ENCODE peak calls at places on chromosomes 2 and 18, in nine cellular contexts. H is right atrium auricular region, U is GM12865, Q is GM20000, A is astrocyte, V is AG09309, D is adrenal gland, S is lower lobe of right lung, G is IMR-90. T is an unnamed sample.

GRCh38 chr18:21682276-21683051 is 22.1 kb downstream of the ABHD3 start:
- DNase-seq in U (peak), V (peak), G (peak), Q (peak), S (no peak), H (no peak), A (peak), D (no peak), T (peak)

GRCh38 chr2:12870692-12871091 is 154.0 kb downstream of the TRIB2 start:
- DNase-seq in H (peak), S (no peak), A (no peak), Q (no peak), U (no peak), D (no peak), V (no peak), G (peak), T (no peak)

GRCh38 chr2:51472783-51473182 is 440.9 kb upstream of the NRXN1 start:
- DNase-seq in V (no peak), S (no peak), U (no peak), G (no peak), H (no peak), D (no peak), A (no peak), Q (no peak), T (no peak)

GRCh38 chr2:109184368-109184767 is 55.4 kb downstream of the SH3RF3 start:
- DNase-seq in G (no peak), Q (no peak), V (no peak), H (no peak), S (no peak), A (no peak), D (peak), U (no peak), T (no peak)

GRCh38 chr2:28696261-28696660 is 55.4 kb upstream of the PPP1CB start:
- DNase-seq in V (no peak), A (no peak), G (no peak), U (no peak), H (no peak), S (no peak), Q (no peak), D (no peak), T (no peak)

GRCh38 chr2:29530281-29530680 is 391.1 kb downstream of the ALK start:
- DNase-seq in U (no peak), H (no peak), V (no peak), S (no peak), D (no peak), A (peak), G (peak), Q (no peak), T (no peak)

GRCh38 chr2:224038049-224038829 is 847 bp downstream of the SERPINE2 start:
- DNase-seq in G (peak), U (peak), Q (peak), V (no peak), H (no peak), A (peak), D (no peak), S (no peak), T (peak)

GRCh38 chr2:43221660-43222471 is 4.5 kb downstream of the ZFP36L2 start:
- DNase-seq in U (peak), G (peak), D (peak), A (peak), S (peak), Q (no peak), V (peak), H (peak), T (peak)

GRCh38 chr2:240624950-240625621 is at the start of gene GPR35:
- DNase-seq in S (peak), A (peak), G (peak), Q (peak), H (no peak), D (no peak), U (peak), V (peak), T (peak)

GRCh38 chr18:8750954-8751415 is 45.6 kb downstream of the MTCL1 start:
- DNase-seq in G (peak), A (peak), V (no peak), H (peak), S (no peak), U (no peak), D (no peak), Q (no peak), T (no peak)

GRCh38 chr18:907171-907879 is 2.7 kb downstream of the ADCYAP1 start:
- DNase-seq in A (no peak), U (no peak), H (no peak), G (no peak), D (no peak), V (no peak), S (peak), Q (peak), T (peak)

GRCh38 chr2:117967981-117968723 is 45.7 kb downstream of the CCDC93 start:
- DNase-seq in G (no peak), V (no peak), S (no peak), U (no peak), H (no peak), D (no peak), A (peak), Q (no peak), T (no peak)

GRCh38 chr2:159375241-159375640 is 88.7 kb upstream of the WDSUB1 start:
- DNase-seq in V (no peak), S (no peak), A (no peak), U (no peak), Q (no peak), H (no peak), G (no peak), D (no peak), T (no peak)

GRCh38 chr2:77007668-77008067 is 514.5 kb downstream of the LRRTM4 start:
- DNase-seq in V (no peak), D (no peak), A (peak), H (no peak), S (no peak), U (no peak), G (no peak), Q (no peak), T (no peak)

GRCh38 chr2:110105608-110106467 is 9.8 kb downstream of the MALL start:
- DNase-seq in Q (no peak), G (peak), D (no peak), S (no peak), A (peak), H (no peak), U (no peak), V (peak), T (peak)

GRCh38 chr2:211405036-211405435 is 848.6 kb downstream of the CPS1 start:
- DNase-seq in V (no peak), U (no peak), S (no peak), Q (no peak), D (no peak), G (no peak), H (no peak), A (no peak), T (no peak)

GRCh38 chr18:26322892-26323653 is 96.8 kb downstream of the TAF4B start:
- DNase-seq in A (peak), G (peak), D (no peak), U (no peak), V (no peak), Q (no peak), S (no peak), H (no peak), T (no peak)

GRCh38 chr2:233278921-233279320 is 27.4 kb downstream of the ATG16L1 start:
- DNase-seq in V (no peak), Q (no peak), D (no peak), A (no peak), G (no peak), H (no peak), U (no peak), S (no peak), T (no peak)

GRCh38 chr18:12637901-12638633 is 19.8 kb downstream of the SPIRE1 start:
- DNase-seq in S (no peak), A (peak), G (peak), V (peak), U (no peak), D (no peak), H (no peak), Q (no peak), T (no peak)

GRCh38 chr2:134582547-134582899 is 136.3 kb downstream of the TMEM163 start:
- DNase-seq in A (no peak), V (no peak), Q (no peak), G (no peak), S (no peak), U (no peak), H (no peak), D (no peak), T (peak)

GRCh38 chr2:126715576-126716406 is 59.8 kb downstream of the GYPC start:
- DNase-seq in G (no peak), S (no peak), A (no peak), D (no peak), Q (no peak), H (peak), V (no peak), U (no peak), T (no peak)

GRCh38 chr2:190065839-190066238 is 3.3 kb upstream of the MSTN start:
- DNase-seq in V (no peak), H (no peak), S (no peak), G (peak), A (no peak), Q (no peak), U (no peak), D (no peak), T (no peak)

GRCh38 chr2:9952286-9952737 is 819 bp downstream of the GRHL1 start:
- DNase-seq in D (no peak), G (no peak), H (no peak), Q (no peak), U (no peak), S (no peak), V (no peak), A (no peak), T (no peak)

GRCh38 chr2:99066075-99066557 is 75.4 kb upstream of the C2orf15 start:
- DNase-seq in A (peak), S (no peak), G (peak), V (peak), U (peak), D (no peak), Q (peak), H (no peak), T (no peak)
- TF ChIP-seq CTCF in A (peak), S (peak), G (peak), V (peak), U (peak), D (peak), Q (peak), H (peak), T (peak)

DNA sequence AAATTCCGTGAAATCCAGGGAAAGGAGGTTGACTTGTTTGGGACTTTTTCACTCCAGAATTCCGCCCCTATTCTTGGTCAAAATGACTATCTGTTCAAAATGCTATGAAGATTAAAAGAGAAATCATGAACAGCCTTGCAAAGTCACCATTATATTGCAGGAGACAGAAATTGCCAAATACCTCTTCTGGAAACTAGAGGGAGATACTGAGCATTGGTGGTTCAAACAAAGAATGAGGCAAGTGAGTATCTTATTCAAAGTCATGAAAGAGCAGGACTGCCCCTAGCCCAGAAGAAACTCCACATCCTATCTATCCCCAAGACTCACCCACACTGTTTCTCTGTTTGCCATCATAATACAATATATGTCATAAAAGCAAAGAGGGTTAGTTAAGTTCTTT is 862.3 kb upstream of the POU3F3 start:
- DNase-seq in V (no peak), A (no peak), D (no peak), S (no peak), G (no peak), Q (no peak), U (peak), H (no peak), T (no peak)
- TF ChIP-seq CTCF in V (no peak), A (no peak), D (no peak), S (no peak), G (no peak), Q (peak), U (peak), H (no peak), T (no peak)

GRCh38 chr2:4354678-4355077 is 651.3 kb downstream of the DCDC2C start:
- DNase-seq in Q (peak), H (no peak), D (peak), G (no peak), V (no peak), S (no peak), A (no peak), U (peak), T (peak)
- TF ChIP-seq CTCF in Q (no peak), H (no peak), D (no peak), G (no peak), V (no peak), S (peak), A (no peak), U (peak), T (no peak)

GRCh38 chr2:25851740-25852503 is 26.4 kb downstream of the ASXL2 start:
- DNase-seq in V (peak), A (peak), H (no peak), Q (peak), S (no peak), D (no peak), G (peak), U (peak), T (peak)

GRCh38 chr2:25844089-25844488 is 34.2 kb downstream of the ASXL2 start:
- DNase-seq in G (peak), H (no peak), S (no peak), U (no peak), V (no peak), Q (no peak), D (no peak), A (peak), T (no peak)

GRCh38 chr2:25842155-25842554 is 36.1 kb downstream of the ASXL2 start:
- DNase-seq in A (no peak), V (no peak), Q (no peak), H (no peak), D (no peak), G (no peak), S (no peak), U (no peak), T (no peak)

DNA sequence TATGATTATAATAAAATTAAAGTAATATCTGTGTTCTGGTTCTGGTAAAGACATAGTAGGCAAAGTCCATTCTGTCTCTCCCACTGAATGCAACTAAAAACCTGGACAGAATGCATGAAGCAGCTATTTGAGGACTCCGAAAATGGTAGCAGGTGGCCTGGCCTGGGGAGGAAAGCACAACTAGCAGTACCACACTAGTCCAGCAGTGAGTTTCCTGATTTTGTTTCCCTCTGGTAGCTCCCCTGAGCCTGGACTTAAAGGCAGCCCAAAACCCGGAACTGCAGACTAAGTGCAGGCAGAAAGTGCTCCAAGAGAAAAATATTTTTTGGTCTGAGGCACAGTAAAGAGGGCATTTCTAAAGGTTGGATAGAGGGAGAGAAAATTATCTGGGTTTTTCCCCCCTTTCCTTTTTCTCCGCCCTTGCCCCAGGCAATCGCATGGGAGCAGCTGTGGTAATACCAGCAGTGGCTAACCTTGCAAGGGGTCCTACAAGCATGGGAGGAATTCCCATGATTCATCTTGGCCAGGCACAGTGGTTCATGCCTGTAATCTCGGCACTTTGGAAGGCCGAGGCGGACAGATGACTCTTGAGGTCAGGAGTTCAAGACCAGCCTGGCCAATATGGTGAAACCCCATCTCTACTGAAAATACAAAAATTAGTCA is 32.3 kb downstream of the ASXL2 start:
- DNase-seq in Q (no peak), H (no peak), A (peak), G (peak), U (peak), V (no peak), S (no peak), D (no peak), T (no peak)
- TF ChIP-seq CTCF in Q (no peak), H (no peak), A (no peak), G (no peak), U (no peak), V (no peak), S (no peak), D (no peak), T (no peak)

GRCh38 chr2:221370942-221371221 is 201.2 kb downstream of the EPHA4 start:
- DNase-seq in H (no peak), U (no peak), S (no peak), D (no peak), G (no peak), Q (no peak), V (no peak), A (no peak), T (no peak)

GRCh38 chr2:221374234-221374633 is 197.9 kb downstream of the EPHA4 start:
- DNase-seq in A (no peak), H (no peak), S (no peak), U (no peak), Q (no peak), V (no peak), D (no peak), G (no peak), T (no peak)

GRCh38 chr2:221371347-221371746 is 200.8 kb downstream of the EPHA4 start:
- DNase-seq in G (no peak), S (no peak), U (no peak), Q (no peak), H (no peak), V (no peak), A (no peak), D (no peak), T (no peak)

GRCh38 chr2:221370076-221370941 is 201.8 kb downstream of the EPHA4 start:
- DNase-seq in G (no peak), H (no peak), A (no peak), S (no peak), D (no peak), V (no peak), U (no peak), Q (no peak), T (no peak)

GRCh38 chr2:221372156-221372870 is 199.8 kb downstream of the EPHA4 start:
- DNase-seq in U (no peak), Q (no peak), A (peak), D (no peak), H (no peak), G (no peak), V (no peak), S (no peak), T (no peak)
- TF ChIP-seq CTCF in U (no peak), Q (no peak), A (no peak), D (no peak), H (no peak), G (peak), V (peak), S (no peak), T (no peak)